ENCODE peak calls at places on chromosome 12, in four cellular contexts. F is amygdala, R is NCI-H1105, W is fibroblast of pulmonary artery. M is an unnamed sample.

GRCh38 chr12:51549637-51550036 is 41.4 kb upstream of the SCN8A start:
- DNase-seq in W (no peak), F (no peak), R (no peak), M (no peak)

GRCh38 chr12:132719954-132720324 is 9.3 kb downstream of the PGAM5 start:
- DNase-seq in R (no peak), F (no peak), W (no peak), M (no peak)

GRCh38 chr12:46126050-46126727 is 135.8 kb upstream of the SCAF11 start:
- DNase-seq in W (no peak), F (no peak), R (no peak), M (no peak)

GRCh38 chr12:74689929-74690328 is 152.3 kb downstream of the ATXN7L3B start:
- DNase-seq in W (no peak), R (peak), F (no peak), M (no peak)

GRCh38 chr12:108587826-108588225 is 10.1 kb downstream of the TMEM119 start:
- DNase-seq in F (peak), W (no peak), R (no peak), M (no peak)

GRCh38 chr12:95385246-95385645 is 88.7 kb upstream of the METAP2 start:
- DNase-seq in W (peak), F (no peak), R (no peak), M (no peak)

GRCh38 chr12:98492580-98493140 is 22.7 kb upstream of the TMPO start:
- DNase-seq in F (no peak), R (no peak), W (no peak), M (no peak)

GRCh38 chr12:93151079-93151759 is 222.1 kb upstream of the EEA1 start:
- DNase-seq in F (no peak), R (no peak), W (no peak), M (no peak)

GRCh38 chr12:106187842-106188241 is 49.1 kb upstream of the NUAK1 start:
- DNase-seq in F (no peak), R (no peak), W (no peak), M (no peak)

GRCh38 chr12:98185606-98186005 is 329.8 kb upstream of the TMPO start:
- DNase-seq in R (no peak), W (peak), F (no peak), M (no peak)

GRCh38 chr12:124745891-124746570 is 117.6 kb downstream of the SCARB1 start:
- DNase-seq in R (peak), F (peak), W (peak), M (no peak)

GRCh38 chr12:8709124-8709830 is 11.5 kb downstream of the RIMKLB start:
- DNase-seq in F (no peak), R (no peak), W (no peak), M (no peak)

GRCh38 chr12:991350-992278 is 591 bp downstream of the ERC1 start:
- DNase-seq in F (no peak), R (peak), W (peak), M (peak)

GRCh38 chr12:114955414-114956014 is 271.5 kb upstream of the TBX3 start:
- DNase-seq in R (no peak), W (peak), F (no peak), M (no peak)

GRCh38 chr12:67909091-67909531 is 80.1 kb upstream of the IFNG-AS1 start:
- DNase-seq in R (no peak), W (peak), F (no peak), M (no peak)

GRCh38 chr12:124939428-124940142 is 25.1 kb upstream of the UBC start:
- DNase-seq in F (no peak), R (no peak), W (peak), M (peak)

GRCh38 chr12:57983858-57984505 is 42.6 kb downstream of the ATP23 start:
- DNase-seq in W (no peak), R (no peak), F (no peak), M (no peak)

GRCh38 chr12:75086086-75087038 is 123.3 kb downstream of the KCNC2 start:
- DNase-seq in F (no peak), R (no peak), W (no peak), M (no peak)

GRCh38 chr12:126384029-126384564 is 1318.9 kb downstream of the AACS start:
- DNase-seq in F (no peak), W (no peak), R (peak), M (no peak)

GRCh38 chr12:104653730-104654328 is 197.1 kb downstream of the CHST11 start:
- DNase-seq in F (no peak), W (no peak), R (no peak), M (no peak)

GRCh38 chr12:109768901-109769670 is 55.5 kb downstream of the FAM222A start:
- DNase-seq in F (no peak), W (no peak), R (no peak), M (no peak)

GRCh38 chr12:117732761-117733160 is 236.0 kb downstream of the KSR2 start:
- DNase-seq in F (no peak), W (no peak), R (no peak), M (no peak)

GRCh38 chr12:41304526-41304925 is 116.4 kb downstream of the PDZRN4 start:
- DNase-seq in R (no peak), W (peak), F (no peak), M (no peak)

GRCh38 chr12:6953417-6954315 is 2.5 kb downstream of the PTPN6 start:
- DNase-seq in F (no peak), W (peak), R (no peak), M (peak)

GRCh38 chr12:97595936-97596335 is 133.3 kb downstream of the RMST start:
- DNase-seq in W (no peak), R (no peak), F (no peak), M (no peak)